ENCODE peak calls at places on chromosomes 2 and 18, in six cellular contexts. F is fibroblast of the aortic adventitia; R is heart right ventricle; I is stimulated activated CD4-positive, alpha-beta T cell treated with anti-CD3 and anti-CD28 coated beads, TNF-alpha, amount 100 ng/mL, for 4 hours; K is C1 segment of cervical spinal cord; T is epithelial cell of esophagus. M is an unnamed sample.

GRCh38 chr18:8468911-8469310 is 140.3 kb upstream of the RAB12 start:
- DNase-seq in T (no peak), I (no peak), R (peak; percentile 18), K (no peak), F (peak; percentile 36), M (no peak)

GRCh38 chr2:205364261-205364660 is 318.0 kb upstream of the NRP2 start:
- DNase-seq in K (no peak), R (no peak), F (no peak), T (no peak), I (no peak), M (no peak)

GRCh38 chr2:239674101-239674980 is 273.5 kb upstream of the HDAC4 start:
- DNase-seq in T (no peak), F (no peak), K (no peak), R (no peak), I (no peak), M (no peak)

GRCh38 chr18:21453512-21453862 is 147.0 kb downstream of the ESCO1 start:
- DNase-seq in F (no peak), K (no peak), R (no peak), I (no peak), T (peak; percentile 8), M (no peak)

GRCh38 chr2:71277536-71278103 is 50.7 kb upstream of the PAIP2B start:
- DNase-seq in I (no peak), K (no peak), T (peak; percentile 9), F (no peak), R (peak; percentile 67), M (peak; percentile 70)

GRCh38 chr2:8882094-8882493 is 44.7 kb upstream of the KIDINS220 start:
- DNase-seq in R (no peak), I (no peak), T (peak; percentile 73), K (no peak), F (peak; percentile 33), M (no peak)

GRCh38 chr2:118032169-118033013 is 18.5 kb upstream of the CCDC93 start:
- DNase-seq in R (no peak), T (peak; percentile 52), I (peak; percentile 5), K (no peak), F (peak; percentile 57), M (peak; percentile 38)

GRCh38 chr18:52136532-52136931 is 203.5 kb upstream of the DCC start:
- DNase-seq in R (no peak), K (no peak), T (no peak), F (no peak), I (no peak), M (no peak)

GRCh38 chr2:102052367-102052764 is 60.6 kb downstream of the IL1R2 start:
- DNase-seq in T (no peak), K (no peak), R (no peak), I (no peak), F (peak; percentile 64), M (no peak)

GRCh38 chr2:11097038-11097720 is 58.1 kb upstream of the SLC66A3 start:
- DNase-seq in K (no peak), T (peak; percentile 47), I (no peak), R (no peak), F (peak; percentile 55), M (no peak)

GRCh38 chr2:69483696-69484095 is 46.5 kb upstream of the NFU1 start:
- DNase-seq in K (no peak), T (no peak), I (no peak), F (no peak), R (no peak), M (no peak)

GRCh38 chr18:4196358-4196757 is 258.7 kb downstream of the DLGAP1 start:
- DNase-seq in R (no peak), T (no peak), I (no peak), F (no peak), K (no peak), M (no peak)

GRCh38 chr2:217366996-217367395 is 507.1 kb upstream of the TNP1 start:
- DNase-seq in I (no peak), K (no peak), F (no peak), R (no peak), T (peak; percentile 73), M (no peak)

GRCh38 chr2:135960598-135961551 is 24.6 kb downstream of the DARS1 start:
- DNase-seq in R (no peak), F (no peak), I (no peak), T (no peak), K (no peak), M (no peak)

GRCh38 chr2:74876081-74876886 is 42.4 kb downstream of the HK2 start:
- DNase-seq in K (no peak), T (peak; percentile 48), F (peak; percentile 82), R (peak; percentile 27), I (peak; percentile 3), M (no peak)

GRCh38 chr2:118882693-118883336 is 35.4 kb upstream of the EN1 start:
- DNase-seq in R (peak; percentile 28), K (no peak), F (peak; percentile 62), I (peak; percentile 43), T (peak; percentile 71), M (peak; percentile 69)

GRCh38 chr18:36139251-36139650 is 9.6 kb downstream of the ELP2 start:
- DNase-seq in F (no peak), I (no peak), K (no peak), R (no peak), T (no peak), M (no peak)

GRCh38 chr2:197113221-197113831 is 186.8 kb upstream of the PGAP1 start:
- DNase-seq in T (peak; percentile 48), R (no peak), F (peak; percentile 68), I (no peak), K (no peak), M (no peak)

GRCh38 chr18:48713302-48713701 is 174.5 kb downstream of the CTIF start:
- DNase-seq in K (no peak), I (no peak), F (no peak), T (no peak), R (peak; percentile 60), M (no peak)

GRCh38 chr2:28318462-28319117 is 74.1 kb upstream of the FOSL2 start:
- DNase-seq in T (no peak), R (no peak), K (no peak), F (no peak), I (no peak), M (no peak)

GRCh38 chr2:100972452-100972851 is 29.6 kb upstream of the RPL31 start:
- DNase-seq in K (no peak), F (no peak), R (no peak), T (no peak), I (no peak), M (no peak)

GRCh38 chr2:226378733-226379132 is 420.9 kb downstream of the IRS1 start:
- DNase-seq in R (no peak), F (peak; percentile 68), K (no peak), T (peak; percentile 18), I (no peak), M (no peak)

GRCh38 chr2:95342556-95343320 is 45.6 kb downstream of the KCNIP3 start:
- DNase-seq in K (no peak), I (no peak), R (no peak), T (no peak), F (no peak), M (peak; percentile 7)

GRCh38 chr18:8929381-8929780 is 173.1 kb upstream of the NDUFV2 start:
- DNase-seq in I (no peak), T (no peak), F (no peak), R (no peak), K (no peak), M (no peak)

GRCh38 chr2:16107246-16107645 is 166.9 kb downstream of the MYCN start:
- DNase-seq in R (no peak), K (no peak), F (no peak), T (no peak), I (no peak), M (no peak)

GRCh38 chr2:154161286-154161685 is 289.6 kb downstream of the GALNT13 start:
- DNase-seq in I (no peak), K (no peak), F (no peak), R (no peak), T (no peak), M (no peak)

GRCh38 chr18:73742959-73743358 is 404.7 kb downstream of the FBXO15 start:
- DNase-seq in K (no peak), F (no peak), T (no peak), R (no peak), I (no peak), M (no peak)

GRCh38 chr18:59959079-59959478 is 59.3 kb downstream of the PMAIP1 start:
- DNase-seq in R (no peak), F (no peak), K (no peak), I (no peak), T (peak; percentile 32), M (no peak)

GRCh38 chr18:60812921-60813320 is 440.3 kb upstream of the MC4R start:
- DNase-seq in R (no peak), K (no peak), I (no peak), F (no peak), T (peak; percentile 4), M (no peak)

GRCh38 chr18:35344736-35345459 is 678 bp upstream of the ZNF24 start:
- DNase-seq in K (no peak), F (no peak), I (no peak), R (no peak), T (no peak), M (no peak)

M was measured in tibial artery.